ENCODE peak calls at places on chromosome 7, in four cellular contexts. Q is neural progenitor cell, J is fibroblast of lung, G is lower lobe of right lung. O is an unnamed sample. For H3K27me3, the result is how much of the 10 kb centered on the place peaks cover.

GRCh38 chr7:18693401-18693800 is 197.9 kb downstream of the HDAC9 start:
- DNase-seq in Q (peak), J (peak), G (no peak), O (no peak)

GRCh38 chr7:24175603-24176002 is 108.4 kb upstream of the NPY start:
- DNase-seq in Q (peak), J (no peak), G (no peak), O (no peak)

GRCh38 chr7:153628825-153629224 is 423.4 kb upstream of the DPP6 start:
- DNase-seq in Q (no peak), J (no peak), G (no peak), O (no peak)

GRCh38 chr7:6436385-6436685 is 11.4 kb downstream of the DAGLB start:
- DNase-seq in Q (no peak), J (no peak), G (no peak), O (peak)

GRCh38 chr7:150986099-150986512 is 4.7 kb upstream of the NOS3 start:
- DNase-seq in Q (peak), J (peak), G (no peak), O (no peak)

GRCh38 chr7:140003913-140004382 is 58.8 kb downstream of the PARP12 start:
- DNase-seq in Q (peak), J (peak), G (no peak), O (peak)

GRCh38 chr7:26944959-26945358 is 80.6 kb upstream of the SKAP2 start:
- DNase-seq in Q (no peak), J (no peak), G (no peak), O (no peak)

GRCh38 chr7:84123903-84124573 is 70.6 kb downstream of the SEMA3A start:
- DNase-seq in Q (peak), J (peak), G (no peak), O (no peak)

GRCh38 chr7:38321515-38321944 is 48.1 kb upstream of the TARP start:
- DNase-seq in Q (no peak), J (peak), G (peak), O (no peak)

GRCh38 chr7:37376386-37376785 is 72.3 kb downstream of the ELMO1 start:
- DNase-seq in Q (no peak), J (no peak), G (no peak), O (no peak)

GRCh38 chr7:27424231-27424630 is 181.6 kb downstream of the EVX1 start:
- DNase-seq in Q (no peak), J (no peak), G (no peak), O (no peak)

GRCh38 chr7:119935418-119936025 is 337.5 kb upstream of the KCND2 start:
- DNase-seq in Q (peak), J (peak), G (no peak), O (peak)

GRCh38 chr7:142379445-142379844 is 121.6 kb upstream of the PRSS58 start:
- DNase-seq in Q (no peak), J (no peak), G (no peak), O (no peak)

GRCh38 chr7:3309140-3309539 is 8.1 kb downstream of the SDK1 start:
- DNase-seq in Q (no peak), J (peak), G (no peak), O (no peak)
- TF ChIP-seq CTCF in Q (no peak), J (no peak), G (no peak), O (no peak)

DNA sequence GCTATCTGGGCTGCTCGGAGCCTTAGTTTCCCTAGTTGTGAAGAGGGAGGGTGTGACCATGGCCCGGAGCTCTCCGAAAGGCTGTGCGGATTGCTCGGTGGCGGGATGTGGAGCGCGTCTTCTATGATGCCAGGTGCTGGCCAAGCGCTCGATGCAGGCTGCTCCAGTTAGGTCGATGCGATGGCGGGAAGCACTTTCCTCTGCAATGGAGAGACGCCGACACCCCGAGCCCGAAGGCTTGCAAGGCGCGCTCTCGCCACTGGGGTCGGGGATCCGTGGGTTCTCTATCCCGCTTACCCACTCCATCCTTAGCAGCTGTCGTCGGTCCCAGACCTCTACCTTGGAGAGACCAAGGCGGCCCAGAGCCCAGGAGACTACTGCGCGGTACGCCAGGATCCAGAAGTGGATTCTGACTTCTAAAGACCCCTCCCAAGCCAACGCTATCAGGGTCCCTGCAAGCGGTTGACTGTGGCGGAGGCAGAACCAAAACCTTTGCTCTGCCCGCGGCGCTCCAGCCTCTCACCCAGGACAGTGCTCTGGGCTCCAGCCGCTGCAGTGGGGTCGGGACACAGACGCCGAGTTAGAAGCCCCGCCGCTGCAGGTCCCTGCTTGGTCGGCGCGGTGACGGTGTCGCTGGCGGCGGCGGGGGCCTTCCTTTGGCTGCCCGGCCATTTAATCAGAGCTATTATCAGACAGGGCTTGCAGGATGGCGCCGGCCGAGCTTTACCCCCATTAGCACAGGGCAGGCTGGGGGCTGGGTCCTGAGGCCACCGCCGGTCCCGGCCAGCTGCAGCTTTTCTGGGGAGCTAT is 7.8 kb upstream of the TBX20 start:
- DNase-seq in Q (peak), J (no peak), G (no peak), O (no peak)
- H3K27me3 ChIP-seq in Q (half or more), J (under half), G (half or more), O (under half)

DNA sequence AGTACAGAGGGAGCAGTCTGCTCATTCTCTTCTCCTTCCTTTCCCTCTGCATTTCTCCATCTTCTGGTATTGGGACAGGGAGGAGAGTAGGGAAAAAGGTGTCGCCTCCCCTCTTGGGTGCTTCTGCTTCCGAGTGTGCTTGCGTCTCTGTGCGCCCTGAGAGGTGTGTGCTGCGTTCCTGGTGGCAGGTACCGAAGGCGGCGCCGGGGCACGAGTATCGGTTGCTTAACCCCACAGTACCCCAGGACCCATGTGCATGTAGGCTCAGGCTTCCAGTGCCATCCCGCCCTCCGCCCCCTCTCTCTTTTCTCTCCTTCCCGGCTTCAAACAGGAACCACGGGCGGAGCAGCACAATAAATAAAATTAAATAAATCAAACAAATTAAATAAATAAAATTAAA is 169.3 kb upstream of the GLI3 start:
- DNase-seq in Q (no peak), J (no peak), G (no peak), O (no peak)
- H3K4me3 ChIP-seq in Q (no peak), J (no peak), G (no peak), O (no peak)

DNA sequence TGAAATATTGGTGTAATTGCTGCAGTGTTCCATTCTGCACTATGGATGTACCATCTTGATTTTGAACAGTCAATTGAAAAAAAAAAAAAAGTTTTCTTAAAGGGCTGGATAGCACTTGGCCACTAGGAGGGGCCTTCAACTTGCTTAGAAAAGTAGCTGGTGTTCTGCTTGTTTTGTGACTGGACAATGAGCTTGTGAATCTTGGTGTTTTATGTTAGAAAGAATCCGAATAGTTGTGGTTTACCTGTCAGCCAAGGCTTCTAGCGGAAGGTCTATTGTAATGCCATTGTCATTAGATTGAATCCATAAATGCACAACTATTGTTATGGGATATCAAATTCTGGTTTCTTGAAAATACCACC is 77.1 kb downstream of the BMPER start:
- DNase-seq in Q (peak), J (peak), G (no peak), O (no peak)
- TF ChIP-seq CTCF in Q (peak), J (peak), G (peak), O (no peak)

DNA sequence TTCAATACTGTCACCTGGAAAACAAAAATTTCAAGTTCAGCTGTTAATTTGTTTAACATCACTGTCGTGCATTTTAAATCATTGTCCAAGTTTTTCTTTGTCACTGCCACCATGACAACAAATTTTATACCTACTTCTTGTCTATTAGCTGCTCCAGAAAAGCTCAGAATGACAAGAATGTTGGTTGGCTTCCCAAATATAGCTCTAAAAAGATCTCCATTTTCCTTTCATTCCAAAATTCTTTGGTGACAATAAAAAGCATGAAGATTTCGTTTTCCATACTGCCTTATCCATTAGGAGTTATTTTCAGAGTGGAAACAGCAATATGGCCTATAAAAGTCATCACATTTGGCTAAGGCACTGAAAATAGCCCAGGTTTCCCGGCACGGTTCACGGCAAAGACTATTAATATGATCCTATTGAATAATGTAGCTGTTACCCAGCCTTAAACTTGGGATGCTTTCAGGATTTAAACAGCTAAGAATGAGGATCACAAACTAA is 2.8 kb downstream of the CTTNBP2 start:
- DNase-seq in Q (no peak), J (no peak), G (no peak), O (no peak)
- H3K27me3 ChIP-seq in Q (under half), J (under half), G (under half), O (under half)

GRCh38 chr7:137342751-137343482 is 616 bp downstream of the PTN start:
- DNase-seq in Q (peak), J (no peak), G (no peak), O (no peak)

GRCh38 chr7:137337902-137338301 is 5.6 kb downstream of the PTN start:
- DNase-seq in Q (no peak), J (no peak), G (no peak), O (no peak)

GRCh38 chr7:137342340-137342739 is 1.2 kb downstream of the PTN start:
- DNase-seq in Q (no peak), J (peak), G (no peak), O (no peak)

GRCh38 chr7:137345799-137346449 is 2.4 kb upstream of the PTN start:
- DNase-seq in Q (no peak), J (no peak), G (no peak), O (no peak)

DNA sequence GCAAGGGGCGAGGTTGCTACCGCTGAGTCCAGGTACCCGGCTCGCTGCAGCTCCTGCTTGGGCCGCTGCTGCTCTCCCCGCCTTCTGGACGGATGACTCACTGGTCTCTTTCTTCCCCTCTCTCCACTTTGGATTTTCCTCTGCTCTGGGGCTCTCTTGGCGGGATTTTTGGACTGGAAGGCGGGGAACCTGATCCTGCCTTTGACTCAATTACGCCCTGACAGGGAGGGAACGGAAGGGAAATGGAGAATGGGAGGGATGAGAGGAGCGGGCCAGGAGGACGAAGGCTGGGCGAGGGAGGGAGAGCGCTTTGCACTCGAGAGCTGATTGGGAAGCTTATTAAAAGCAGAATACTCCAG is at the start of gene PTN:
- DNase-seq in Q (peak), J (peak), G (no peak), O (no peak)
- H3K4me3 ChIP-seq in Q (peak), J (peak), G (peak), O (no peak)

GRCh38 chr7:130732980-130733865 is 784 bp downstream of the KLF14 start:
- DNase-seq in Q (peak), J (no peak), G (peak), O (peak)
- TF ChIP-seq CTCF in Q (peak), J (no peak), G (no peak), O (no peak)

DNA sequence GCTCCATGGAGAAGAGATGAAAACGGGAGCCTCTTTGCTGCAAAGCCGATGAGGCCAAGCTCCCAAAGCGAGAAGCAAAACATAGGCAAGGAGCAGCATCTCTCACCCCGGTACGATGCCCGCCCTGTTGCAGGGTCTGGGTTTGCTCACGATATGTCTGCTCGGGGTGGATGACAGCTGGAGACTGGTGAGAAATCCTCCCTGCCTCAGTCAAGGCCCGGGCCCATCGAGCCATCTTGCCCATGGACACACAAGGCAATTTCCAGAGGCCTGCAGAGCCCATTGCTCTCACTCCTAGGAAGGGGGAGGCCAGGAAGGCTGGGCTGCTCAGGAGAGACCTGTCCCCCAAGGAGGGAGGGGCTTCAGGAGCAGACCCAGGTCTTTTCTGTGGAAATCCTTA is 391.7 kb upstream of the SHH start:
- DNase-seq in Q (no peak), J (no peak), G (no peak), O (no peak)
- H3K27me3 ChIP-seq in Q (under half), J (under half), G (under half), O (under half)

O was measured in GM06990.